ENCODE peak calls at places on chromosomes 7 and 10, in eight cellular contexts. E is CD4-positive, CD25-positive, alpha-beta regulatory T cell; Y is PC-3; D is IMR-90; M is aorta; A is PC-9; Z is left ventricle myocardium inferior; V is effector memory CD4-positive, alpha-beta T cell. W is an unnamed sample. For H3K9me3, the result is how much of the 10 kb centered on the place peaks cover.

GRCh38 chr7:26278769-26279168 is 12.9 kb upstream of the SNX10 start:
- DNase-seq in E (no peak), Y (peak), D (no peak), M (no peak), A (peak), Z (no peak), V (no peak), W (peak)

GRCh38 chr10:115861864-115862263 is 411.1 kb downstream of the GFRA1 start:
- DNase-seq in E (no peak), Y (peak), D (peak), M (no peak), A (no peak), Z (no peak), V (no peak), W (no peak)

GRCh38 chr10:15321431-15322321 is 49.4 kb downstream of the FAM171A1 start:
- DNase-seq in E (no peak), Y (no peak), D (peak), M (no peak), A (no peak), Z (peak), V (no peak), W (no peak)

GRCh38 chr7:101860316-101861222 is 43.1 kb downstream of the CUX1 start:
- DNase-seq in E (no peak), Y (no peak), D (no peak), M (no peak), A (no peak), Z (no peak), V (no peak), W (no peak)

GRCh38 chr10:76035010-76035727 is 603.7 kb downstream of the LRMDA start:
- DNase-seq in E (no peak), Y (no peak), D (no peak), M (no peak), A (no peak), Z (no peak), V (no peak), W (no peak)

GRCh38 chr10:12337407-12337806 is 11.9 kb upstream of the CAMK1D start:
- DNase-seq in E (no peak), Y (no peak), D (peak), M (no peak), A (no peak), Z (no peak), V (no peak), W (no peak)

GRCh38 chr10:122498521-122498920 is 37.2 kb downstream of the HTRA1 start:
- DNase-seq in E (no peak), Y (no peak), D (no peak), M (peak), A (no peak), Z (peak), V (no peak), W (no peak)

GRCh38 chr10:120131183-120131582 is 238.7 kb downstream of the SEC23IP start:
- DNase-seq in E (no peak), Y (peak), D (no peak), M (no peak), A (no peak), Z (no peak), V (no peak), W (no peak)

GRCh38 chr10:84065764-84066163 is 73.5 kb upstream of the GHITM start:
- DNase-seq in E (no peak), Y (no peak), D (no peak), M (no peak), A (no peak), Z (no peak), V (no peak), W (no peak)

GRCh38 chr7:66737667-66738066 is 2.9 kb upstream of the RABGEF1 start:
- DNase-seq in E (no peak), Y (no peak), D (no peak), M (no peak), A (no peak), Z (no peak), V (no peak), W (no peak)

GRCh38 chr10:22321831-22322662 is 1.1 kb downstream of the BMI1 start:
- DNase-seq in E (peak), Y (no peak), D (no peak), M (peak), A (no peak), Z (no peak), V (no peak), W (no peak)

GRCh38 chr7:133060016-133060415 is 21.9 kb downstream of the CHCHD3 start:
- DNase-seq in E (no peak), Y (no peak), D (no peak), M (no peak), A (no peak), Z (no peak), V (no peak), W (no peak)

GRCh38 chr7:150502519-150502918 is 12.2 kb upstream of the GIMAP7 start:
- DNase-seq in E (no peak), Y (no peak), D (no peak), M (no peak), A (no peak), Z (no peak), V (no peak), W (peak)

DNA sequence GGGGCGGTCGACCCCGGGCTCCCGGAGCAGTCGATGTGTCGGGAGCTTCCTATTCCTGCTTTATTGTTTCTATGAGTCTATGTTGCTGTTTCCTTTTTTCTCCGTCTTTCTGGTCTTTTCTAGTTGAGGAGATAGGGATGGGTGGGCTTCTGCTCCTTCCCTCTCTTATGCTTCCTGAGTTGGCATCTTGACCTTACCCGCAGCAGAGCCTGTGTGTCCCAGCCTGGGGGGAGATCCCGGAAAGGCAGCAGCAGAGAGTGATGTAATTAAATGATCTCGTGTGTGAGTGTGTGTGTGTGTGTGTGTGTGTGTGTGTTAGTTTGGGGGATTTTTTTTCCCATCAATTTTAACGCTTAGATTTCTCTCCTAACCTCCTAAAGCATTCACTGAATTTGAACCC is 501 bp upstream of the SORCS1 start:
- DNase-seq in E (no peak), Y (no peak), D (no peak), M (no peak), A (no peak), Z (no peak), V (no peak), W (no peak)
- H3K4me3 ChIP-seq in E (no peak), Y (no peak), D (no peak), M (no peak), A (no peak), Z (peak), V (no peak), W (no peak)

GRCh38 chr7:28964056-28964455 is 5.9 kb upstream of the TRIL start:
- DNase-seq in E (no peak), Y (peak), D (no peak), M (no peak), A (no peak), Z (no peak), V (no peak), W (no peak)
- H3K9me3 ChIP-seq in E (under half), Y (under half), D (under half), M (under half), A (under half), Z (under half), V (under half), W (under half)

GRCh38 chr10:96075977-96076376 is 32.6 kb downstream of the CCNJ start:
- DNase-seq in E (no peak), Y (no peak), D (no peak), M (no peak), A (no peak), Z (no peak), V (no peak), W (no peak)
- H3K4me3 ChIP-seq in E (no peak), Y (no peak), D (no peak), M (no peak), A (no peak), Z (no peak), V (no peak), W (no peak)

DNA sequence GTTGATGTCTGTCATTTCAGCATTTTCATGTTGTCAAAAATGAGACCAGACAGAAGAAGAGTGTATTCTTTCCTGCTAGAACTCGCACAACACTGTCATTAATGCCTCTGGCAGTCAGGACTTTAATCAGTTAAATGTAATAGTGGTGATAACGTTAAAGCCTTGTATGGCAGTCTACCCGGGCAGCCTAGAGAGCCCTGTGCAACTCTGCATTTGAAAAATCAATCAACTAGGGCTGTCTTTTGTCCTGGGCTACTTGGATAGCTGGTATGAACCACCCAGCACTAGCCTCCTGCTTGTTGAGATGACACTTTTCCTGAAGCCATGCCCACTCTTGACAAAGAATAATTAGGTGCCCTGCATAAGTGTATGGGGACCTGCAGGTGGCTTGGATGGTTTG is 19.8 kb downstream of the MGMT start:
- DNase-seq in E (no peak), Y (no peak), D (no peak), M (no peak), A (no peak), Z (no peak), V (no peak), W (no peak)
- H3K9me3 ChIP-seq in E (under half), Y (under half), D (under half), M (under half), A (under half), Z (half or more), V (under half), W (under half)

GRCh38 chr7:50330701-50331100 is 26.2 kb downstream of the IKZF1 start:
- DNase-seq in E (no peak), Y (no peak), D (no peak), M (no peak), A (no peak), Z (no peak), V (no peak), W (no peak)
- H3K4me3 ChIP-seq in E (peak), Y (no peak), D (no peak), M (no peak), A (no peak), Z (no peak), V (no peak), W (peak)

DNA sequence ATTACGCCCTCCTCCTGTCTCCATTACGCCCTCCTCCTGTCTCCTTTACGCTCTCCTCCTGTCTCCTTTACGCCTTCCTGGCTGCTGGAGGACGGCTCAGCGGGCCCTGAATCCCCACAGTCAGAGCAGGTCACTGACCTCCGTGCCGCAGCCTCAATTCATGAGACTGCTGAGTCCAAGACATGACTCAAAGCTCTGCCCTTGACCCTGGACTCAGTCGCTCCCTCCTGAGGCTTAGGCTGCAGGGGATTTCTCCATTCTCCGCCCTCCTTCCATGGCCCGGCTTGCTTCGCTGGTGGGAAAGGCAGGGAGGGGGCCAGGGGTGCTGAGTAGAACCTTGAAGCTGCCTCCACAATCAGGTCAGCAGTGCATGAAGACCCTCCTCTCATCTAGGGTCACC is 21.0 kb upstream of the FOXL3 start:
- DNase-seq in E (no peak), Y (no peak), D (no peak), M (no peak), A (no peak), Z (no peak), V (no peak), W (peak)
- H3K9me3 ChIP-seq in E (under half), Y (under half), D (under half), M (under half), A (under half), Z (under half), V (under half), W (under half)

DNA sequence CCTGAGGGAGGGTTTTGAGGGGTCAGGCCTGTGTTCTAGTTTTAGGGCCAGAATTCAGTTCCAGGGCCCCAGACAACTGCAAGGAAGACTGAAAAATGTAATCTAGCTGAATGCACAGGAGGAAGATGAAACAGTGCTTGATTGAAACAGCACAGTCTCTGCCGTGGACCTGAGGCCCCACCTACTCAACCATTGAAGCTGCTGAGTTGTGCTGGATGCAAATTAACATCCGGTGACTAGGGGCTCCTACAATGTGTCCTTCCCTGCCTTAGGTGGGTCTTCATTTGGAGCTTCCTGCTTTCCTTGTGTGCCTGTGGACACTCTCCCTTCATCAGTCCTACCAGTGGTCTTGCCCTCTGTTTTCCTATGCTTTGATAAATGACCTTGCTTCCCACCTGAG is 5.7 kb downstream of the GLRX3 start:
- DNase-seq in E (no peak), Y (no peak), D (no peak), M (no peak), A (no peak), Z (no peak), V (no peak), W (no peak)
- H3K4me3 ChIP-seq in E (peak), Y (no peak), D (no peak), M (no peak), A (no peak), Z (no peak), V (no peak), W (no peak)

DNA sequence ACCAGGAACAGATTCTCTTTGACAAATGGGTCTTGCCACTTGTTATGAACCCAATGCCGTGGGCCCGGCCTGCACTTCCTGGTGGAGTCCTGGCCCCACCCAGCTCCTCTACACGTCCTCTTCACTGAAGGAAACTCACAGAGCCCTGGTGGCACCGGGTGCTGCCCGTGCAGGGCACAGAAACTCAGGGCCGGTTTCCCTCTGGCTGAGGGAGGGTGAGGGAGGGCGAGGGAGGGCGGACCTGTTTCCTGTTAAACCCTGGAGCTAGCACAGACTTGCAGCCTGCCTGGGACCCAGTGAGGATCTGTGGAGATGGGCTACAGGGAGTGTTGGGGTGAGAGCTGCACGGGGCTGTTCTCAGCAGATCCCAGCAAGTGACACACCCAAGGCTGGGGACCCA is 596.3 kb downstream of the PTPRN2 start:
- DNase-seq in E (no peak), Y (no peak), D (no peak), M (no peak), A (no peak), Z (no peak), V (no peak), W (no peak)
- H3K9me3 ChIP-seq in E (under half), Y (under half), D (half or more), M (under half), A (under half), Z (under half), V (under half), W (under half)

GRCh38 chr7:117479480-117480224 is at the start of gene CFTR:
- DNase-seq in E (no peak), Y (no peak), D (no peak), M (peak), A (no peak), Z (peak), V (no peak), W (no peak)
- H3K4me3 ChIP-seq in E (no peak), Y (no peak), D (peak), M (peak), A (no peak), Z (peak), V (no peak), W (no peak)

DNA sequence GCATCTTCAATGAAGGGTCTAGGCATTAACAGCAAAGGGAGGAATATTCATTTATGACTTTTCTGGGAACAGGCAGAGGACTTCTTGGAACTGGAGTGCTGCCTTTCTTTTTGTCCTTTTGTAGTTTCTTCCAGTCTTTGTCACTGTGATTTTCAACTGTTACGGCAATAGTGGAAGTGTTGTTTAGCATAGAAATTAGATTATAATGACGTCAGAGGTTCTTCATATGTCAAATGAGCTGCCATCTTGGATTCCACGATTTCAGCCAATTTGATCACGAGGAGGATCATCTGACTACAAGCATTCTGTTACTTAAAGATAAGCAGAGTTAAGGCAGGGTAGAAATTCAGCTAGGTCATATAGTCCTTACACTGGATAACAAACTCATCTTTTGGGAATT is 239.0 kb downstream of the NEBL start:
- DNase-seq in E (no peak), Y (no peak), D (no peak), M (no peak), A (no peak), Z (no peak), V (no peak), W (no peak)
- H3K9me3 ChIP-seq in E (under half), Y (under half), D (under half), M (under half), A (under half), Z (under half), V (under half), W (under half)